ENCODE peak calls at places on chromosomes 12 and 14, in six cellular contexts. G is upper lobe of right lung, A is pancreas, J is suprapubic skin, W is brain microvascular endothelial cell, C is A673. R is an unnamed sample.

GRCh38 chr14:95545769-95546168 is 10.9 kb downstream of the GLRX5 start:
- DNase-seq in G (no peak), A (no peak), J (no peak), W (peak; percentile 80), C (peak; percentile 62), R (no peak)

GRCh38 chr14:55705651-55706340 is 125.8 kb downstream of the KTN1 start:
- DNase-seq in G (peak; percentile 82), A (peak; percentile 28), J (no peak), W (no peak), C (no peak), R (no peak)

GRCh38 chr12:34218193-34219045 is 196.1 kb downstream of the ALG10 start:
- DNase-seq in G (peak; percentile 78), A (peak; percentile 50), J (no peak), W (peak; percentile 48), C (peak; percentile 71), R (no peak)

GRCh38 chr12:121278450-121279375 is 17.8 kb downstream of the CAMKK2 start:
- DNase-seq in G (no peak), A (peak; percentile 46), J (no peak), W (no peak), C (no peak), R (no peak)

GRCh38 chr12:46516933-46517578 is 144.5 kb upstream of the SLC38A2 start:
- DNase-seq in G (no peak), A (no peak), J (no peak), W (no peak), C (no peak), R (no peak)

GRCh38 chr12:104219361-104219892 is 3.8 kb downstream of the TXNRD1 start:
- DNase-seq in G (no peak), A (no peak), J (no peak), W (peak; percentile 86), C (peak; percentile 82), R (no peak)

GRCh38 chr12:82625523-82625922 is 61.2 kb upstream of the TMTC2 start:
- DNase-seq in G (no peak), A (no peak), J (no peak), W (no peak), C (no peak), R (peak; percentile 59)

GRCh38 chr12:50764861-50765324 is 992 bp downstream of the ATF1 start:
- DNase-seq in G (no peak), A (peak; percentile 21), J (peak; percentile 81), W (no peak), C (peak; percentile 68), R (no peak)

GRCh38 chr14:49977126-49977841 is 84.4 kb downstream of the ARF6 start:
- DNase-seq in G (no peak), A (no peak), J (peak; percentile 55), W (no peak), C (no peak), R (no peak)

GRCh38 chr12:62438098-62438692 is 28.4 kb upstream of the MON2 start:
- DNase-seq in G (no peak), A (peak; percentile 43), J (no peak), W (peak; percentile 65), C (peak; percentile 65), R (no peak)

DNA sequence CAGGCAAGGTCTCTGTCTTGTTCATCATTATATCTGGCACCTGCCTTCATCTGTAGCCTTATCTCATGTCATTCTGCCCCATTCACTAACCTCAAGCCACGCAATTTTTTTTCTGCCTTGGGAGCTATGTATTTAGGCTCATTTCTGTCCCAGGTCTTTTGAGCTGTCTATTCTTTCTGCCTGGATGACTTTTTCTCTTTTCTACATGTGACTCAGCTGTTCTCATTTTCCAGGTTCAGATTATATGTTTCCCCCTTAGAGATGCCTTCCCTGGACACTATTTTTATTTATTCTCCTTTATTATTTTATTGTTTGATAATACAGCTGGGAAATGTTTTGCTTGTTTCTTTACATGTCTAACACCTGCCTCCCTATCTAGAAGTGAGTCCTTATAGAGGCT is 737.4 kb upstream of the TBX3 start:
- DNase-seq in G (no peak), A (no peak), J (no peak), W (no peak), C (no peak), R (no peak)
- H3K27ac ChIP-seq in G (no peak overlapping the region), A (no peak overlapping the region), J (no peak overlapping the region), W (no peak overlapping the region), C (no peak overlapping the region), R (no peak overlapping the region)

DNA sequence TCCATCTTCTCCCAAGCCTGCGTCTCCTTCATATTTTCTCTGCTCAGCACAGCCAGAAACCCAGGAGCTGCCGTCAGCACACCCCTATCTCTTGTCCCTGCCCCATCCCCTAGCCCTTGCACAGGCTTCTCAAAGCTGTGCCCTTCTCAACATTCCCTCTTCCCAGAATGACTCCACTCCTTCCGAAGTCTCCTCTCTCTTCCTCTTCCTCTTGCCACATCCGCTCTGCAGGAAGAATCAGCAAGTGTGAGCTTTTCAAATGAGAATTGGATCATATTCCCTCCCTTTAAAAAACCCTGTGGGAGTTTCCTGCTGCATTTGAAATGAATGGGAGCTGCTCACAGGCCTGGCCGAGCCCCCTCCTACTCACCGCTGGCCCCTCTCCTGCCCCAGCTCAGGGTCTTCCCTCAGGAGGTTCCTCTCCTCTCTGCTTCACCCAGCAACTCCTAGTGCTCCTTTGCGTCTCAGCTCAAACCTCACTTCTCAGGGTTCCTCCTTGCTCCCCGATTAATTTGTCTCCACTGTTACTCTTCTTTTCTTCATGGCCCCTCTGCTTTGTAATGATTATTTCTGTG is 528.5 kb upstream of the CCDC196 start:
- DNase-seq in G (no peak), A (no peak), J (no peak), W (no peak), C (no peak), R (no peak)
- H3K27ac ChIP-seq in G (no peak overlapping the region), A (no peak overlapping the region), J (no peak overlapping the region), W (no peak overlapping the region), C (no peak overlapping the region), R (no peak overlapping the region)

GRCh38 chr14:90922141-90922540 is 105.9 kb upstream of the TTC7B start:
- DNase-seq in G (no peak), A (no peak), J (no peak), W (no peak), C (no peak), R (no peak)

GRCh38 chr14:90924618-90925345 is 108.6 kb upstream of the TTC7B start:
- DNase-seq in G (no peak), A (no peak), J (no peak), W (no peak), C (peak; percentile 3), R (no peak)
- H3K27ac ChIP-seq in G (no peak overlapping the region), A (no peak overlapping the region), J (no peak overlapping the region), W (no peak overlapping the region), C (no peak overlapping the region), R (no peak overlapping the region)

GRCh38 chr14:77498120-77498979 is at the start of gene ISM2:
- DNase-seq in G (peak; percentile 65), A (no peak), J (no peak), W (peak; percentile 2), C (peak; percentile 57), R (no peak)
- H3K27ac ChIP-seq in G (no peak within 1 kb of the TSS), A (no peak within 1 kb of the TSS), J (no peak within 1 kb of the TSS), W (no peak within 1 kb of the TSS), C (no peak within 1 kb of the TSS), R (no peak within 1 kb of the TSS)

DNA sequence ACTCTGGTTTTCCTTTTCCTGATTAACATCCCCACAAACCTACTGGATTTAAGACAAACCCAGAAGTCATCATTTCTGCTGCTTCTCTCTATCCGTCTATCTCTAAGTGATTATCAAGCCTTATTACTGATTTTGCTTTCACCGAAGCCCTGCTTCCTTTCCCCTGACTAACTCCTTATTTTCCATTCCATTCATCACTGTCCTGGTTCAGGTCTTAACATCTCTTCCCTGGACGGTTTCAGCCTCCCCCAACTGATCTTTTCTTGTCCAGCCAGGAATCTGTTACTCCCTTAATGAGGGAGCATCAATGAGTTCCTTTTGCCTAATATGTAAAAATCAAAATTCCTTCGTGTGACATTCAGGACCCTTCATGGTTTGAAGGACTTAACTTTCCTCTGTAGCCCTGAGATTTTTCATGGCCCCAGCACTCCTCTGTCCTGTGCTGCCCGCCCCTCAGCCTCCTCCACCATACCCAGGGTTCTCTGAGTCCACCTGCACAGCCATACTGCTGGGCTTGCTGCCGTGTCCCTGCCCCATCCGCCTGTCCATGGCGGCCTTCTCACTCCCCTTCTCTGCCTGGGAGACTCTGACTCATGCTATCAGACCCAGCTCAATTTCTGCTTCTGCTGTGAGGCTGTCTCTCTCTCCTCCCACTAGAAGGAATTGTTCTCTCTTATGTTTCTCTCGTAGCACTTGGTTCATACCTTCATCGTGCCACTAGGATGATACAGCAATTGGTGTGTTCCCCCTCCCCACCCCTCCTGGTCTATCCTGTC is 167.8 kb upstream of the HIF1A start:
- DNase-seq in G (no peak), A (peak; percentile 45), J (no peak), W (peak; percentile 87), C (no peak), R (no peak)
- H3K27ac ChIP-seq in G (peak overlapping the region; percentile 77), A (peak overlapping the region; percentile 90), J (peak overlapping the region; percentile 77), W (peak overlapping the region; percentile 83), C (no peak overlapping the region), R (no peak overlapping the region)

GRCh38 chr12:7019043-7019569 is 830 bp upstream of the LPCAT3 start:
- DNase-seq in G (no peak), A (no peak), J (no peak), W (no peak), C (peak; percentile 15), R (no peak)
- H3K27ac ChIP-seq in G (peak overlapping the region; percentile 86), A (peak overlapping the region; percentile 95), J (peak overlapping the region; percentile 95), W (no peak overlapping the region), C (peak overlapping the region; percentile 84), R (peak overlapping the region; percentile 88)

GRCh38 chr12:48441122-48441521 is 31.2 kb upstream of the ANP32D start:
- DNase-seq in G (no peak), A (no peak), J (no peak), W (peak; percentile 2), C (no peak), R (no peak)

GRCh38 chr12:48446372-48446771 is 26.0 kb upstream of the ANP32D start:
- DNase-seq in G (no peak), A (no peak), J (no peak), W (no peak), C (peak; percentile 62), R (no peak)

GRCh38 chr12:48445538-48445937 is 26.8 kb upstream of the ANP32D start:
- DNase-seq in G (no peak), A (no peak), J (no peak), W (no peak), C (no peak), R (no peak)

GRCh38 chr12:48447755-48448154 is 24.6 kb upstream of the ANP32D start:
- DNase-seq in G (no peak), A (no peak), J (no peak), W (no peak), C (no peak), R (no peak)

GRCh38 chr12:48442191-48442828 is 30.0 kb upstream of the ANP32D start:
- DNase-seq in G (no peak), A (no peak), J (no peak), W (no peak), C (no peak), R (no peak)
- H3K27ac ChIP-seq in G (no peak overlapping the region), A (no peak overlapping the region), J (no peak overlapping the region), W (no peak overlapping the region), C (no peak overlapping the region), R (no peak overlapping the region)

DNA sequence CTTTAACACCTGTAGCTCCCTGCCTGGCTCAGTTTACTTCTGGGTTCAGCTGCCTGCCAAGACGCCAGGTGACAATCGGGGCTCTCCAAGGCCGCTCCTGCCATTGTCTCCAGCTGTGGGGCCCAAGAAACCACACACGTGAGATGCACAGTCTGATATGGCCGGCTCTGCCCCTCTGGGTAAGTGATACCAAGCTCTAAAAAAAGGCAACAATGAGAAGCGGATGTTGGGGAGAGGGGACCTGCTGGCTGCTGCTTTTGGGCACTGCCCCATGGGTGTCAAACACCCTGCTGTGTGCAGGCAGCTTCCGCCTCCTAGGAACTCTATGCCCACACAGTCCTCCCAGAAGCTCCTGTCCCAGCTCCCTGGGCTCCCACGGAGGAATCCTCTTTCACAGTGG is 1136.0 kb downstream of the BCL11B start:
- DNase-seq in G (no peak), A (no peak), J (no peak), W (no peak), C (no peak), R (no peak)
- H3K27ac ChIP-seq in G (no peak overlapping the region), A (no peak overlapping the region), J (no peak overlapping the region), W (no peak overlapping the region), C (no peak overlapping the region), R (no peak overlapping the region)